ENCODE peak calls at places on chromosomes 16 and 17, in eight cellular contexts. H is right atrium auricular region, W is foreskin fibroblast, Q is fibroblast of lung, F is keratinocyte, S is BJ, P is breast epithelium, G is AG09319. N is an unnamed sample.

GRCh38 chr17:36837616-36838272 is 99.5 kb upstream of the LHX1 start:
- DNase-seq in H (no peak), W (no peak), Q (no peak), F (no peak), S (no peak), P (no peak), G (no peak), N (no peak)

GRCh38 chr17:61722398-61722797 is 131.4 kb upstream of the NACA2 start:
- DNase-seq in H (no peak), W (no peak), Q (no peak), F (no peak), S (no peak), P (no peak), G (no peak), N (no peak)

GRCh38 chr16:88772871-88773811 is 11.9 kb downstream of the PIEZO1 start:
- DNase-seq in H (no peak), W (peak), Q (peak), F (no peak), S (peak), P (no peak), G (peak), N (no peak)

GRCh38 chr16:30051518-30051917 is 14.0 kb upstream of the ALDOA start:
- DNase-seq in H (no peak), W (peak), Q (peak), F (no peak), S (no peak), P (no peak), G (no peak), N (no peak)

GRCh38 chr17:77695386-77695785 is 263.1 kb upstream of the TNRC6C start:
- DNase-seq in H (no peak), W (no peak), Q (no peak), F (no peak), S (no peak), P (no peak), G (no peak), N (no peak)

GRCh38 chr16:48165961-48166578 is 10.3 kb upstream of the ABCC12 start:
- DNase-seq in H (no peak), W (peak), Q (no peak), F (no peak), S (no peak), P (no peak), G (no peak), N (no peak)

GRCh38 chr16:30121741-30122620 is 1.0 kb downstream of the MAPK3 start:
- DNase-seq in H (peak), W (peak), Q (no peak), F (no peak), S (no peak), P (peak), G (no peak), N (no peak)

GRCh38 chr17:65987988-65988387 is 203.9 kb downstream of the CEP112 start:
- DNase-seq in H (no peak), W (peak), Q (peak), F (no peak), S (no peak), P (no peak), G (peak), N (no peak)

GRCh38 chr17:57165754-57166153 is 80.7 kb downstream of the AKAP1 start:
- DNase-seq in H (no peak), W (no peak), Q (no peak), F (no peak), S (no peak), P (no peak), G (no peak), N (no peak)

GRCh38 chr17:36944488-36945040 is 4.2 kb upstream of the AATF start:
- DNase-seq in H (no peak), W (no peak), Q (no peak), F (no peak), S (no peak), P (no peak), G (no peak), N (no peak)

GRCh38 chr17:1573932-1574696 is 11.5 kb upstream of the PITPNA start:
- DNase-seq in H (peak), W (peak), Q (peak), F (no peak), S (no peak), P (peak), G (peak), N (peak)

GRCh38 chr17:14214271-14214670 is 22.4 kb downstream of the CDRT15 start:
- DNase-seq in H (no peak), W (peak), Q (no peak), F (no peak), S (no peak), P (no peak), G (no peak), N (no peak)

GRCh38 chr16:87100306-87101058 is 216.7 kb downstream of the C16orf95 start:
- DNase-seq in H (no peak), W (no peak), Q (no peak), F (no peak), S (no peak), P (no peak), G (no peak), N (no peak)

GRCh38 chr16:24988137-24988535 is 27.0 kb downstream of the ARHGAP17 start:
- DNase-seq in H (no peak), W (peak), Q (peak), F (no peak), S (no peak), P (no peak), G (no peak), N (no peak)

DNA sequence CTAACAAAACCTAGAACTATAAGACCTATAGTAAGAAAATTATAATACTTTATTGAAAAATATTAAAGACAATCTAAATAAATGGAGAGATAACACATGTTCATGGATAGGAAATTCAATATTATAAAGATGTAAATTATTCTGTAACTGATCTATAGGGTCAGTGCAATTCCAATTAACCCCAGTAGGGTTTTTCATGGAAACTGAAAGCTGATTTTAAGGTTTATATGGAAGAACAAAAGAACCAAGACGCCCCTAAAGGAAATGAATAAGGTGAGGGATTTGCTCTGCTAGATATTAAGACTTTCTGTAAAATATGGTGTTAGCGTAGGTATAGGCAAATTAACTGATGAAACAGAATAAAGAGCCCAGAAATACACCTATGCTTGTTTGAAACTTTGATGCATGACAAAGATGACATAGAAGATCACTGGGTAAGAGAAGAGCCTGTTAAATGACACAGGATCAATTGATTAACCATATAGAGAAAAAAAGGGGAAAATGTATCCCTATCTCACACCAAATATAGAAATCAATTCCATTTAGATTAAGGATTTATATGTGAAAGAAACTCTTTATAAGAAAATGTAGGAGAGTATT is 3.0 kb downstream of the ICAM2 start:
- DNase-seq in H (no peak), W (no peak), Q (no peak), F (no peak), S (no peak), P (no peak), G (no peak), N (no peak)
- TF ChIP-seq CTCF in H (peak), W (peak), Q (no peak), F (peak), S (no peak), P (no peak), G (peak), N (no peak)

GRCh38 chr17:45722161-45722560 is 62.0 kb upstream of the CRHR1 start:
- DNase-seq in H (no peak), W (peak), Q (peak), F (no peak), S (no peak), P (no peak), G (no peak), N (no peak)
- TF ChIP-seq CTCF in H (peak), W (peak), Q (no peak), F (no peak), S (peak), P (no peak), G (no peak), N (no peak)

GRCh38 chr17:7281953-7282751 is 634 bp downstream of the SLC2A4 start:
- DNase-seq in H (no peak), W (no peak), Q (no peak), F (no peak), S (no peak), P (no peak), G (no peak), N (no peak)

GRCh38 chr17:7283471-7284216 is 2.1 kb downstream of the SLC2A4 start:
- DNase-seq in H (no peak), W (no peak), Q (no peak), F (no peak), S (no peak), P (no peak), G (no peak), N (no peak)

GRCh38 chr17:7284911-7285310 is 3.4 kb downstream of the SLC2A4 start:
- DNase-seq in H (no peak), W (no peak), Q (no peak), F (no peak), S (no peak), P (no peak), G (no peak), N (no peak)

GRCh38 chr17:7281074-7281952 is at the start of gene SLC2A4:
- DNase-seq in H (peak), W (peak), Q (peak), F (peak), S (peak), P (peak), G (peak), N (peak)

DNA sequence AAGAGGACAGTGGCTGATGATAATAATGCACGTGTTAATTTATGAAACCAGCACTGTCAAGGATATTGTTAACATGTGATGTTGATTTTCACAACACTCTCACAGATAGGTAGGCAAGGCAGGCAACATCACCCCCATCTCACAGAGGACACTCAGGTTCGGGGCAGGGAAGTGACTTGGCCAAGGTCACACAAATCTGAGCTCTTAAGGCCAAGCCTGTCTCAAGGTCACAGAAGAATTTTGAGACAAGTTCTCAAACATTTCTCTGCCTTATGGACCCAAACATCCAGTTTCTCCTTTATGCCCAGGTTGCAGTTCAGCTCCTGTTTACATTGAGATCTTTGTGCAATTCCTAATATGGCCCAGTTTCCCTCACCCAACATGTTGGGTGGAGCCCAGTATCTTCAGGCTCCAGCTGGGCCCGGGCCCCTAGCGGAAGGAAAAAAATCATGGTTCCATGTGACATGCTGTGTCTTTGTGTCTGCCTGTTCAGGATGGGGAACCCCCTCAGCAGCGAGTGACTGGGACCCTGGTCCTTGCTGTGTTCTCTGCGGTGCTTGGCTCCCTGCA is 1.3 kb downstream of the SLC2A4 start:
- DNase-seq in H (no peak), W (no peak), Q (no peak), F (no peak), S (no peak), P (no peak), G (no peak), N (no peak)
- TF ChIP-seq CTCF in H (no peak), W (no peak), Q (no peak), F (peak), S (no peak), P (no peak), G (no peak), N (no peak)

GRCh38 chr16:78520470-78520869 is 421.0 kb downstream of the WWOX start:
- DNase-seq in H (no peak), W (no peak), Q (no peak), F (no peak), S (no peak), P (no peak), G (no peak), N (no peak)

GRCh38 chr16:78523212-78523995 is 423.9 kb downstream of the WWOX start:
- DNase-seq in H (no peak), W (no peak), Q (no peak), F (no peak), S (no peak), P (no peak), G (no peak), N (no peak)

GRCh38 chr16:78522327-78522726 is 422.9 kb downstream of the WWOX start:
- DNase-seq in H (no peak), W (no peak), Q (no peak), F (no peak), S (no peak), P (no peak), G (no peak), N (no peak)

GRCh38 chr16:78516006-78516405 is 416.6 kb downstream of the WWOX start:
- DNase-seq in H (no peak), W (no peak), Q (no peak), F (no peak), S (no peak), P (no peak), G (no peak), N (no peak)

GRCh38 chr16:78519896-78520295 is 420.4 kb downstream of the WWOX start:
- DNase-seq in H (no peak), W (no peak), Q (no peak), F (no peak), S (no peak), P (no peak), G (no peak), N (no peak)
- TF ChIP-seq CTCF in H (no peak), W (no peak), Q (no peak), F (no peak), S (no peak), P (no peak), G (no peak), N (no peak)